ENCODE peak calls at places on chromosomes 4 and X, in four cellular contexts. U is psoas muscle, D is heart right ventricle, S is IMR-90. J is an unnamed sample.

GRCh38 chr4:8568068-8568668 is 12.0 kb upstream of the GPR78 start:
- DNase-seq in S (peak; percentile 7), D (no peak), U (no peak), J (peak; percentile 5)

GRCh38 chr4:158020175-158020574 is 152.7 kb downstream of the GASK1B start:
- DNase-seq in U (no peak), S (peak; percentile 96), D (peak; percentile 36), J (peak; percentile 91)

GRCh38 chrX:137926090-137926489 is 360.2 kb downstream of the ZIC3 start:
- DNase-seq in D (no peak), U (no peak), S (no peak), J (no peak)

GRCh38 chrX:97326456-97326855 is 442.7 kb downstream of the RPA4 start:
- DNase-seq in D (no peak), U (no peak), S (peak; percentile 19), J (no peak)

GRCh38 chr4:133208694-133209285 is 59.7 kb downstream of the PCDH10 start:
- DNase-seq in D (no peak), U (no peak), S (no peak), J (no peak)

GRCh38 chrX:9494806-9495205 is 29.9 kb downstream of the TBL1X start:
- DNase-seq in D (no peak), U (no peak), S (peak; percentile 41), J (peak; percentile 82)

GRCh38 chr4:88803600-88804096 is 106.0 kb upstream of the NAP1L5 start:
- DNase-seq in S (peak; percentile 96), D (peak; percentile 14), U (no peak), J (peak; percentile 92)

GRCh38 chr4:15695240-15695699 is 7.6 kb upstream of the BST1 start:
- DNase-seq in U (no peak), S (peak; percentile 99), D (no peak), J (peak; percentile 86)

GRCh38 chr4:1775731-1776500 is 17.2 kb upstream of the FGFR3 start:
- DNase-seq in S (no peak), U (no peak), D (no peak), J (no peak)

GRCh38 chr4:78517050-78517652 is 34.4 kb upstream of the ANXA3 start:
- DNase-seq in S (peak; percentile 43), D (no peak), U (no peak), J (peak; percentile 65)

GRCh38 chr4:173243917-173244658 is 75.5 kb downstream of the GALNT7 start:
- DNase-seq in D (no peak), S (no peak), U (no peak), J (no peak)

GRCh38 chr4:105197777-105198176 is 51.1 kb downstream of the TET2 start:
- DNase-seq in U (no peak), S (peak; percentile 43), D (no peak), J (no peak)

GRCh38 chr4:548976-549375 is 27.1 kb downstream of the TMEM271 start:
- DNase-seq in S (no peak), D (no peak), U (no peak), J (no peak)

GRCh38 chr4:139279723-139280620 is at the start of gene MGARP:
- DNase-seq in S (peak; percentile 30), D (no peak), U (peak; percentile 31), J (peak; percentile 35)

GRCh38 chr4:170198742-170199141 is 109.0 kb upstream of the AADAT start:
- DNase-seq in U (no peak), D (no peak), S (no peak), J (no peak)

GRCh38 chrX:41118156-41118555 is 32.9 kb downstream of the USP9X start:
- DNase-seq in S (no peak), U (no peak), D (no peak), J (no peak)

GRCh38 chrX:2889045-2889605 is 40.0 kb downstream of the ARSD start:
- DNase-seq in S (no peak), U (no peak), D (no peak), J (no peak)
- H3K4me3 ChIP-seq in S (peak overlapping the region; percentile 49), U (peak overlapping the region; percentile 55), D (peak overlapping the region; percentile 34), J (peak overlapping the region; percentile 51)

GRCh38 chrX:20149326-20149725 is 7.7 kb upstream of the EIF1AX start:
- DNase-seq in D (no peak), U (no peak), S (no peak), J (no peak)

DNA sequence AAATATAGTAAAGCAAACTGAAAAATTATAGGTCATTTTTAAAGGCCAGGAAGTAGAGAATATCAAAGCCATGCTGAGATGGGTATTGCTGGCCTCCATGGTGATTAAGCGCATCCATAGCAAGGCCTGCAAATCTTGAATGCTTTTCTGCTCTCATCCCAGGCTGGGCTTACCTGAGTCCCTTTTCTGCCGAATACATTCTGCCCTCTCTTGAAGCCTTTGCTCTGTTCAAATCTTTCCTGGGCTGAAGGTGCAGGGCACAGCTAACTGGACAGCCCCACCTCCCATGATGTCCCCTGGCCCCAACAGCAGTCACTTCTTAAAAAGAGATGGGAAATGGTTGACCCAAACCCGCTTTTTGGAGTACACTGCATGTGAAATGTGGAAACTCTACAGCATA is 10.1 kb upstream of the EIF1AX start:
- DNase-seq in D (no peak), U (no peak), S (no peak), J (no peak)
- TF ChIP-seq CTCF in D (no peak), U (no peak), S (no peak), J (no peak)

GRCh38 chr4:168877407-168877778 is 132.7 kb downstream of the CBR4 start:
- DNase-seq in D (no peak), U (no peak), S (no peak), J (no peak)
- H3K4me3 ChIP-seq in D (peak overlapping the region; percentile 31), U (peak overlapping the region; percentile 65), S (no peak overlapping the region), J (no peak overlapping the region)

DNA sequence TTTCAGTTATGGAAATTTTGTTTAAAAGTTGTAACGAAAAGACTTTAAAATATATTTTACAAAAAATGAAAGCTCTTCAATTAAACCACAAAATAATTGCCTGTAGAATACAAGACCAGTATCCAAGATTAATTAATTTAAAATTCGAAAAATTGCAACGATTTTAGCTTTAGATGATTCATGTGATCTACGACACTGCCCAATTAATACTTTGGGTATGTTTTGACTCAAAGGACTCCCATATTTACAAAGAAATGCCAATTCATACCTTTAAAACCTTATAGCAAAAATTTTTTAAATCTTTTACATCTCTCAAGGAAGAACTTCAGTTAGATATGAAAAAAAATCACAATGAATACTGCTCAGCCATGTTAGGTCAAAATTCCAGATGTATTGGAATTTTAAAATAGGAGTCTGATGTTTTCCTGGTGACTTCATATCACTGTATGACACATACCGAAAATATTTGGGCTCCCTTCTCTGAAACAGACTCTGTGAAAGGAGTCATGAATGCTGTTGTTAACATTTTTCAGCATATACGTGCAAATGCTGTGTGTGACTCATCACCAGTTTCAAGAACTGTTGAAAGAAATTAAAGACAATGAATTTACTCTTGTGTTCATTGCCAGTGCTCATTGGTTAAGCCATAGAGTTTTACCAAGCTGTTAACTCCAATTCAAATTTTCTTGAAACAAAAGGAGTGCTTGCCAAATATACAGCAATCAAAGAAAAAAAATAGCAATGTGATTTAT is 13.8 kb upstream of the SMS start:
- DNase-seq in U (no peak), D (no peak), S (peak; percentile 99), J (peak; percentile 97)
- TF ChIP-seq CTCF in U (no peak), D (no peak), S (no peak), J (no peak)

J was measured in fibroblast of pulmonary artery.